ENCODE peak calls at places on chromosomes 11 and 22, in eight cellular contexts. One of them, this sample, is unnamed.
A peak's percentile ranks its signal among the peaks of the same experiment; 100 is the strongest.

GRCh38 chr11:46248270-46249102 is 29.0 kb upstream of the CREB3L1 start:
- DNase-seq in spleen: no peak
- DNase-seq in body of pancreas: no peak
- DNase-seq in adrenal gland: no peak
- DNase-seq in transverse colon: no peak
- DNase-seq in heart left ventricle: no peak
- DNase-seq in GM12891: no peak
- DNase-seq in tibial nerve: no peak
- DNase-seq in this sample: no peak

GRCh38 chr11:62025429-62026105 is 58.1 kb upstream of the FTH1 start:
- DNase-seq in spleen: peak; percentile 87
- DNase-seq in body of pancreas: peak; percentile 68
- DNase-seq in adrenal gland: peak; percentile 62
- DNase-seq in transverse colon: peak; percentile 76
- DNase-seq in heart left ventricle: peak; percentile 71
- DNase-seq in GM12891: no peak
- DNase-seq in tibial nerve: peak; percentile 32
- DNase-seq in this sample: peak; percentile 85

GRCh38 chr11:2768471-2769408 is 68.9 kb upstream of the KCNQ1OT1 start:
- DNase-seq in spleen: peak; percentile 60
- DNase-seq in body of pancreas: no peak
- DNase-seq in adrenal gland: peak; percentile 77
- DNase-seq in transverse colon: no peak
- DNase-seq in heart left ventricle: no peak
- DNase-seq in GM12891: no peak
- DNase-seq in tibial nerve: peak; percentile 10
- DNase-seq in this sample: peak; percentile 61

GRCh38 chr11:93895106-93895862 is 44.9 kb upstream of the VSTM5 start:
- DNase-seq in spleen: no peak
- DNase-seq in body of pancreas: peak; percentile 24
- DNase-seq in adrenal gland: peak; percentile 20
- DNase-seq in transverse colon: no peak
- DNase-seq in heart left ventricle: no peak
- DNase-seq in GM12891: no peak
- DNase-seq in tibial nerve: no peak
- DNase-seq in this sample: no peak

GRCh38 chr22:41197808-41198585 is 7.1 kb upstream of the L3MBTL2 start:
- DNase-seq in spleen: no peak
- DNase-seq in body of pancreas: peak; percentile 40
- DNase-seq in adrenal gland: peak; percentile 46
- DNase-seq in transverse colon: peak; percentile 56
- DNase-seq in heart left ventricle: no peak
- DNase-seq in GM12891: no peak
- DNase-seq in tibial nerve: no peak
- DNase-seq in this sample: no peak

GRCh38 chr11:65853249-65853979 is 4.6 kb downstream of the CFL1 start:
- DNase-seq in spleen: no peak
- DNase-seq in body of pancreas: no peak
- DNase-seq in adrenal gland: peak; percentile 16
- DNase-seq in transverse colon: peak; percentile 18
- DNase-seq in heart left ventricle: no peak
- DNase-seq in GM12891: no peak
- DNase-seq in tibial nerve: no peak
- DNase-seq in this sample: peak; percentile 61

GRCh38 chr22:28943501-28943879 is 60.1 kb downstream of the ZNRF3 start:
- DNase-seq in spleen: no peak
- DNase-seq in body of pancreas: no peak
- DNase-seq in adrenal gland: no peak
- DNase-seq in transverse colon: no peak
- DNase-seq in heart left ventricle: no peak
- DNase-seq in GM12891: no peak
- DNase-seq in tibial nerve: no peak
- DNase-seq in this sample: no peak

GRCh38 chr22:49011379-49011768 is 816.3 kb downstream of the BRD1 start:
- DNase-seq in spleen: peak; percentile 61
- DNase-seq in body of pancreas: no peak
- DNase-seq in adrenal gland: no peak
- DNase-seq in transverse colon: no peak
- DNase-seq in heart left ventricle: no peak
- DNase-seq in GM12891: no peak
- DNase-seq in tibial nerve: peak; percentile 1
- DNase-seq in this sample: peak; percentile 25

GRCh38 chr11:14529933-14530332 is 9.7 kb upstream of the PSMA1 start:
- DNase-seq in spleen: no peak
- DNase-seq in body of pancreas: no peak
- DNase-seq in adrenal gland: no peak
- DNase-seq in transverse colon: no peak
- DNase-seq in heart left ventricle: no peak
- DNase-seq in GM12891: no peak
- DNase-seq in tibial nerve: no peak
- DNase-seq in this sample: no peak

GRCh38 chr22:45777046-45777851 is 105.6 kb downstream of the ATXN10 start:
- DNase-seq in spleen: no peak
- DNase-seq in body of pancreas: no peak
- DNase-seq in adrenal gland: no peak
- DNase-seq in transverse colon: no peak
- DNase-seq in heart left ventricle: no peak
- DNase-seq in GM12891: no peak
- DNase-seq in tibial nerve: no peak
- DNase-seq in this sample: no peak

GRCh38 chr11:13335319-13335718 is 57.7 kb downstream of the BMAL1 start:
- DNase-seq in spleen: no peak
- DNase-seq in body of pancreas: peak; percentile 62
- DNase-seq in adrenal gland: peak; percentile 78
- DNase-seq in transverse colon: peak; percentile 68
- DNase-seq in heart left ventricle: peak; percentile 57
- DNase-seq in GM12891: peak; percentile 35
- DNase-seq in tibial nerve: peak; percentile 63
- DNase-seq in this sample: peak; percentile 72

GRCh38 chr11:29482510-29482909 is 534.3 kb downstream of the KCNA4 start:
- DNase-seq in spleen: no peak
- DNase-seq in body of pancreas: no peak
- DNase-seq in adrenal gland: no peak
- DNase-seq in transverse colon: no peak
- DNase-seq in heart left ventricle: no peak
- DNase-seq in GM12891: no peak
- DNase-seq in tibial nerve: no peak
- DNase-seq in this sample: no peak

GRCh38 chr11:44424841-44425240 is 114.9 kb upstream of the ALX4 start:
- DNase-seq in spleen: no peak
- DNase-seq in body of pancreas: no peak
- DNase-seq in adrenal gland: no peak
- DNase-seq in transverse colon: no peak
- DNase-seq in heart left ventricle: no peak
- DNase-seq in GM12891: no peak
- DNase-seq in tibial nerve: no peak
- DNase-seq in this sample: no peak

GRCh38 chr22:49147617-49148175 is 680.0 kb downstream of the BRD1 start:
- DNase-seq in spleen: peak; percentile 61
- DNase-seq in body of pancreas: no peak
- DNase-seq in adrenal gland: no peak
- DNase-seq in transverse colon: no peak
- DNase-seq in heart left ventricle: no peak
- DNase-seq in GM12891: no peak
- DNase-seq in tibial nerve: no peak
- DNase-seq in this sample: no peak

GRCh38 chr11:88402192-88402715 is 64.7 kb upstream of the CTSC start:
- DNase-seq in spleen: no peak
- DNase-seq in body of pancreas: no peak
- DNase-seq in adrenal gland: no peak
- DNase-seq in transverse colon: no peak
- DNase-seq in heart left ventricle: no peak
- DNase-seq in GM12891: no peak
- DNase-seq in tibial nerve: no peak
- DNase-seq in this sample: no peak

GRCh38 chr11:12179521-12179920 is 69.1 kb downstream of the MICAL2 start:
- DNase-seq in spleen: no peak
- DNase-seq in body of pancreas: no peak
- DNase-seq in adrenal gland: no peak
- DNase-seq in transverse colon: no peak
- DNase-seq in heart left ventricle: no peak
- DNase-seq in GM12891: no peak
- DNase-seq in tibial nerve: no peak
- DNase-seq in this sample: no peak

GRCh38 chr11:46611526-46612304 is 5.3 kb downstream of the HARBI1 start:
- DNase-seq in spleen: no peak
- DNase-seq in body of pancreas: no peak
- DNase-seq in adrenal gland: peak; percentile 40
- DNase-seq in transverse colon: no peak
- DNase-seq in heart left ventricle: no peak
- DNase-seq in GM12891: no peak
- DNase-seq in tibial nerve: no peak
- DNase-seq in this sample: no peak

GRCh38 chr11:72589802-72590761 is 84.1 kb downstream of the PDE2A start:
- DNase-seq in spleen: peak; percentile 84
- DNase-seq in body of pancreas: peak; percentile 66
- DNase-seq in adrenal gland: no peak
- DNase-seq in transverse colon: peak; percentile 53
- DNase-seq in heart left ventricle: no peak
- DNase-seq in GM12891: no peak
- DNase-seq in tibial nerve: no peak
- DNase-seq in this sample: no peak

GRCh38 chr11:95922536-95923440 is 1.1 kb downstream of the MTMR2 start:
- DNase-seq in spleen: no peak
- DNase-seq in body of pancreas: no peak
- DNase-seq in adrenal gland: no peak
- DNase-seq in transverse colon: no peak
- DNase-seq in heart left ventricle: no peak
- DNase-seq in GM12891: no peak
- DNase-seq in tibial nerve: no peak
- DNase-seq in this sample: no peak

DNA sequence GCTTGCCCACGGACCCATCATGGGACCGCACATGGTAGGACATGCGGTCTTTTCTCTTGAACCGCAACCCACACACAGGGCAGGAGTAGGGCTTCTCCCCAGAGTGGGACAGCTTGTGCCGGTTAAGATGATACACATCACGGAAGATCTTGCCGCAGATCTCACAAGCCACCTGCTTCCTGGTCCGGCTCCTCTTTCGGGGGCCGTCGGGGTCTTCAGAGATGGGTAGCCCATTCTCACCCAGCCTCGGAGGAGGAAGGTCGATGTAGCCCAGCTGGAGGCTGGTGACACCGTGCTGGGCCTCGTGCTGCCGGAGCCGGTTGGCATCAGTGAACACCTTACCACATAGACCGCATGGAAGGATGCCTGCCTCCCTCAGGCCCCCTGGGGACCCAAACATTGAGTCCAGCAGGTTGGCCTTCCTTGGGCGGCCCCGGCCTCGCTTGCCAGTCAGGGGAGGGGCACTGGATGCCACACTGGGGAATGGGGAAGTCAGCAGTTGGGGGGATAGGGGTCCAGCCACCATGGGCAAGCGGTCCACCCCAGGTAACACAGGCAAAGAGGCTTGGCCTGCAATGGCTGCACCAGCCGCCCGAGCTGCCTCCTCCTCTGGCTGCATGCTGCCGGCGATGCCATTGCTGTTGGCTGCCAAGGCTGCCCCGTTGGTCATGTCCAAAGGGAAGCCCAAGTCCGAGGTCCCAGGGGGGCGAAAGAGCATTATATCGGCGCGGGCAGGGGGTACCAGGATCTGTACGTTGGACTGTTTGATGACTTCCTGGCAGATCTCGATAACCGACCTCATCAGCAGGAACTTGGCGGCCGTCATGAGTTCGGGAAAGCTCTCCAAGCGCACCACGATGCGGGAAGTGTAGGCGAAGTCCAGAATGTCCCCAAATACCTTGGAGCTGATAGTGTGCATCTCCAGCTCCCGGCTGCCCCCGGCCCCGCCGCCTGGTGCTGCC is 1.5 kb downstream of the PATZ1 start:
- DNase-seq in spleen: peak; percentile 88
- DNase-seq in body of pancreas: peak; percentile 67
- DNase-seq in adrenal gland: peak; percentile 59
- DNase-seq in transverse colon: peak; percentile 64
- DNase-seq in heart left ventricle: no peak
- DNase-seq in GM12891: no peak
- DNase-seq in tibial nerve: peak; percentile 49
- DNase-seq in this sample: peak; percentile 82
- TF ChIP-seq POLR2A in spleen: no peak
- TF ChIP-seq POLR2A in body of pancreas: no peak
- TF ChIP-seq POLR2A in adrenal gland: no peak
- TF ChIP-seq POLR2A in transverse colon: no peak
- TF ChIP-seq POLR2A in heart left ventricle: no peak
- TF ChIP-seq POLR2A in GM12891: no peak
- TF ChIP-seq POLR2A in tibial nerve: no peak
- TF ChIP-seq POLR2A in this sample: no peak

GRCh38 chr11:116864531-116864930 is 27.1 kb upstream of the APOA1 start:
- DNase-seq in spleen: no peak
- DNase-seq in body of pancreas: no peak
- DNase-seq in adrenal gland: no peak
- DNase-seq in transverse colon: no peak
- DNase-seq in heart left ventricle: no peak
- DNase-seq in GM12891: no peak
- DNase-seq in tibial nerve: no peak
- DNase-seq in this sample: no peak
- TF ChIP-seq POLR2A in spleen: no peak
- TF ChIP-seq POLR2A in body of pancreas: no peak
- TF ChIP-seq POLR2A in adrenal gland: no peak
- TF ChIP-seq POLR2A in transverse colon: no peak
- TF ChIP-seq POLR2A in heart left ventricle: no peak
- TF ChIP-seq POLR2A in GM12891: no peak
- TF ChIP-seq POLR2A in tibial nerve: no peak
- TF ChIP-seq POLR2A in this sample: no peak

DNA sequence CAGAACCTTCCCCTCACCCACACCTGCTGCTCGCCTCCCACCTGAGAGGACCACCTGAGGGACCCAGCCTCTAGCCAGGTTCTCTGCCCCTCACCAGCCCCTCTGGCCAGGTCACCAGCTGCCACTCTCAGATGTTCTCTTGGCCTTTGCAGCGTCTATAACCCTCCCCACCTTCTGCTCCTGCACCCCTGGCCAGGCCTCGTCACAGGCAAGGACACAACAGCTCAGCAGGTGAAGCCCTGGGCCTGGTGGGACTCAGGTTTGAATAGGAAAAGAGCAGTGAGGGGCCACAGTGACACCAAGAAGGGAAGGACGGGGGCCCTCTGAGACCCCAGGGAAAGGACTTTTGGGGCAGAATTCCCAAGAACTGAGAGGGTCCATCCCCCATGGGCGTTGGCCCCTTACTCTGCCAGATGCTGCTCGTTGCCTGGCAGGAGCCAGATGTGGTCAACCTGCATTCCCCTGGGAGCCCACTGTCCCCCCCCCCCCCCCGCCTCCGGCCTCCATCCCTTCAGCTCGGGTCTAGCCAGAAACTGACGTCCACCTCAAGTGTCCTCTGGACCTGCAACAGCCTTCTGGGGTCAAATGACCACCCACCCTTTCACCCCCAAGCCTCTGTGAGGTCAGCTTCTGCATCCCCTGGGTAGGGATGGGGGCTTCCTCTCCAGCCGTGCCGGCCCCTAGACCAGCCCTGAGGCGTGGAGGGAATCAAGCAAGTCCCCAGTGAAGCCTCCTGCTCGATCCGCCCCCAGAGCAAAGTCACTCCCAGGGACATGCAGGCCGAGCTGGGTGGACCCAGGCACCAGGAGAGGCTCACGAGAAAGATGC is 28.7 kb downstream of the SBF1 start:
- DNase-seq in spleen: no peak
- DNase-seq in body of pancreas: no peak
- DNase-seq in adrenal gland: no peak
- DNase-seq in transverse colon: no peak
- DNase-seq in heart left ventricle: no peak
- DNase-seq in GM12891: no peak
- DNase-seq in tibial nerve: no peak
- DNase-seq in this sample: no peak
- TF ChIP-seq POLR2A in spleen: no peak
- TF ChIP-seq POLR2A in body of pancreas: no peak
- TF ChIP-seq POLR2A in adrenal gland: no peak
- TF ChIP-seq POLR2A in transverse colon: no peak
- TF ChIP-seq POLR2A in heart left ventricle: no peak
- TF ChIP-seq POLR2A in GM12891: no peak
- TF ChIP-seq POLR2A in tibial nerve: no peak
- TF ChIP-seq POLR2A in this sample: no peak

GRCh38 chr11:119320593-119321524 is 3.9 kb upstream of the MCAM start:
- DNase-seq in spleen: peak; percentile 90
- DNase-seq in body of pancreas: peak; percentile 49
- DNase-seq in adrenal gland: no peak
- DNase-seq in transverse colon: peak; percentile 72
- DNase-seq in heart left ventricle: peak; percentile 82
- DNase-seq in GM12891: peak; percentile 86
- DNase-seq in tibial nerve: no peak
- DNase-seq in this sample: peak; percentile 92
- TF ChIP-seq POLR2A in spleen: no peak
- TF ChIP-seq POLR2A in body of pancreas: no peak
- TF ChIP-seq POLR2A in adrenal gland: no peak
- TF ChIP-seq POLR2A in transverse colon: peak; percentile 75
- TF ChIP-seq POLR2A in heart left ventricle: no peak
- TF ChIP-seq POLR2A in GM12891: peak; percentile 22
- TF ChIP-seq POLR2A in tibial nerve: peak; percentile 54
- TF ChIP-seq POLR2A in this sample: peak; percentile 73

This sample was measured in sigmoid colon.